ENCODE peak calls at places on chromosomes 1 and 21, in nine cellular contexts. G, O, E, P, F, Q, L, A and H are unnamed samples.

GRCh38 chr1:51518730-51519047 is 377 bp downstream of the EPS15 start:
- DNase-seq in F (peak; percentile 78), P (peak; percentile 13), L (peak; percentile 61), E (peak; percentile 55), A (no peak), Q (peak; percentile 80), G (peak; percentile 76), O (peak; percentile 43), H (no peak)

GRCh38 chr1:187096689-187097088 is 267.9 kb downstream of the PLA2G4A start:
- DNase-seq in Q (no peak), G (no peak), P (peak; percentile 28), F (no peak), E (no peak), L (peak; percentile 17), O (no peak), A (no peak), H (no peak)

GRCh38 chr21:26441081-26441610 is 131.9 kb downstream of the CYYR1 start:
- DNase-seq in F (no peak), E (no peak), G (no peak), O (no peak), L (no peak), P (no peak), A (no peak), Q (no peak), H (no peak)

GRCh38 chr1:46529031-46529630 is 22.3 kb downstream of the KNCN start:
- DNase-seq in A (no peak), Q (no peak), O (no peak), L (no peak), E (no peak), P (no peak), G (no peak), F (no peak), H (no peak)

GRCh38 chr1:42419449-42419848 is 36.4 kb downstream of the ZMYND12 start:
- DNase-seq in Q (peak; percentile 22), P (no peak), G (no peak), A (no peak), L (no peak), F (no peak), O (no peak), E (no peak), H (peak; percentile 73)

GRCh38 chr1:23872421-23872820 is 4.3 kb upstream of the FUCA1 start:
- DNase-seq in G (no peak), E (no peak), O (no peak), Q (no peak), P (no peak), A (no peak), L (no peak), F (no peak), H (no peak)

GRCh38 chr1:55478742-55479141 is 263.6 kb upstream of the USP24 start:
- DNase-seq in G (no peak), L (no peak), F (no peak), P (peak; percentile 51), O (no peak), E (no peak), Q (no peak), A (no peak), H (no peak)

GRCh38 chr1:79554620-79555160 is 548.2 kb upstream of the ADGRL4 start:
- DNase-seq in G (no peak), E (no peak), P (peak; percentile 2), A (no peak), L (no peak), O (no peak), F (no peak), Q (no peak), H (no peak)

GRCh38 chr1:21742578-21742977 is 40.4 kb downstream of the USP48 start:
- DNase-seq in G (no peak), F (no peak), P (peak; percentile 46), Q (no peak), O (no peak), A (no peak), L (no peak), E (no peak), H (no peak)

GRCh38 chr1:205441716-205442050 is 14.2 kb downstream of the BLACAT1 start:
- DNase-seq in L (no peak), F (no peak), P (no peak), O (no peak), Q (no peak), E (no peak), A (no peak), G (no peak), H (no peak)

DNA sequence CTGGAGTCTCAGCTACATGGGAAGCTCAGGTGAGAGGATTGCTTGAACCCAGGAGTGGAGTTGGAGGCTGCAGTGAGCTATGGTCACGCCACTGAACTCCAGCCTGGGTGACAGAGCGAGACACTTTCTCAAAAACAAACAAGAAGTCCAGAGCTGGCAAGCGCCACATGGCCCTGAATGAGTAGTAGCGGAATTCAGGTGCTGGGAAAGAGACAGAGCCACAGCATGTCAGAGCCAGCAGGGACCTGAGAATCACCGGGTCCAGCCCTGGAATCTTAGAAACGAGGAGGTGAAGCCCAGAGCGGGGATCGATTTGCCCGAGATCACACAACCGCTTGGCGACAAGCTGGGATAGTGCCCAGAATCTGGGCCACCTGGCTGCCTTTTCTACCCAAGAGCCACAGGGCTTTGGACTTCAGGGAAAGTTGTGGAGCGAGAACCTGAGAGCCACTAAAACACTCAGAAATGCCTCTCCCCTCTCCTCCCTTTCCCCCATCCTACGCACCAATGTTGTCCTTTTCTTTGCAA is 9.8 kb downstream of the ARL8A start:
- DNase-seq in Q (no peak), F (peak; percentile 30), A (no peak), L (no peak), P (no peak), G (no peak), E (no peak), O (peak; percentile 24), H (no peak)
- TF ChIP-seq POLR2A in Q (no peak), F (no peak), A (no peak), L (no peak), P (no peak), G (no peak), E (no peak), O (no peak), H (no peak)

DNA sequence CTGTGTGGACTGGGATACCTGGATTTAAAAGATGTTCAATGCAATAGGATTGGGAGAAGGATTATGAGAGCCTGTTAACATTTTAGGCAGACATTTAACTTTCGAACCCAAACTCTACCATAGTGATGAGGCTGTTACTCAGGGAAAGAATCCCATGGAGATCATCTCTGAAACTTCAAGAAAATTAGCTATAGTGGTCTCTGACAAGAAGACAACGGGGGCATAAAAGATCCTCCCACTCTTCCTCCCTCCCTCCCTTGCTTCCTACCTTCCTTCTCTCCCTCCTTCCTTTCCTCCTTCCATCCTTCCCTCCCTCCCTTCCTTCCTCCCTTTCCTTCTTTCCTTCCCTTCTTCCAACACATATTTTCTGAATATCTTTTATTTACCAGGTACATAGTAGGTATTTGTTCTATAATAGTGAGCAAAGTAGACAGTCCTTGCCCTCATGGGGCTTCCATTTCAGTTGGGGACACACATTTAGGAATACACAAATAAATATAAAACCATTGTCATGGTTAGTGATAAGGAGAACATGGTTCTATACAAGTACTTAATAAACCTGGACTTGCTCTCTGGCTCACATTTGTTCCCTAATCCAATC is 143.2 kb downstream of the ATP6V1G3 start:
- DNase-seq in F (no peak), G (no peak), L (no peak), E (no peak), Q (no peak), A (no peak), P (no peak), O (no peak), H (no peak)
- TF ChIP-seq POLR2A in F (no peak), G (no peak), L (no peak), E (no peak), Q (no peak), A (no peak), P (no peak), O (no peak), H (no peak)

GRCh38 chr1:43453442-43454269 is at the start of gene HYI:
- DNase-seq in F (peak; percentile 90), G (peak; percentile 85), O (peak; percentile 81), L (peak; percentile 90), P (peak; percentile 86), A (peak; percentile 76), E (peak; percentile 82), Q (peak; percentile 92), H (peak; percentile 86)
- TF ChIP-seq POLR2A in F (no peak), G (no peak), O (peak; percentile 56), L (no peak), P (peak; percentile 55), A (peak; percentile 18), E (no peak), Q (peak; percentile 63), H (no peak)

GRCh38 chr1:204376919-204377799 is 17.4 kb upstream of the PLEKHA6 start:
- DNase-seq in F (peak; percentile 92), G (peak; percentile 91), P (no peak), A (no peak), Q (peak; percentile 91), O (no peak), E (no peak), L (no peak), H (no peak)
- TF ChIP-seq POLR2A in F (no peak), G (no peak), P (no peak), A (no peak), Q (peak; percentile 37), O (no peak), E (no peak), L (no peak), H (no peak)

GRCh38 chr1:150576794-150577556 is 2.4 kb downstream of the MCL1 start:
- DNase-seq in F (no peak), E (peak; percentile 3), L (no peak), A (no peak), P (peak; percentile 39), G (no peak), O (peak; percentile 58), Q (no peak), H (no peak)

GRCh38 chr1:150575518-150576366 is 3.7 kb downstream of the MCL1 start:
- DNase-seq in G (no peak), A (no peak), L (no peak), F (no peak), O (no peak), Q (no peak), P (peak; percentile 23), E (peak; percentile 0), H (no peak)

GRCh38 chr1:150577557-150578277 is 1.7 kb downstream of the MCL1 start:
- DNase-seq in E (peak; percentile 2), F (no peak), Q (no peak), O (no peak), L (no peak), G (no peak), A (no peak), P (peak; percentile 43), H (no peak)

GRCh38 chr1:150575072-150575489 is 4.3 kb downstream of the MCL1 start:
- DNase-seq in F (no peak), E (no peak), G (no peak), A (no peak), O (no peak), Q (no peak), L (no peak), P (no peak), H (no peak)

DNA sequence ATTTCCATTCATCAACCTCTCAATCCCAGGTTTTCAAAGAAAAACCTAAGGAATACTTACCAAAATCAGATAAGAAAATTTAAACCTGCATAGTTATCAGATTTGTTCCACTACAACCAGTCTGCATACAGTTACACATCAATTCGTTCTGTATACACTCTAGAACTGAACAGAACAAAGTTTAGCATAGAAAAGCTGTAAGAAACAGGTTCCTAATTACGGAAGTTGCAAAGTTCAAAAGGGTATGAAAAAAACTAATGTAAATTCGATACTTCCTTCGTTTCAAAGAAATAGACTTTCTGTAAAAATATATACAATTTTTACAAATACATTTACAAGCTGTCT is 3.1 kb downstream of the MCL1 start:
- DNase-seq in G (no peak), P (no peak), A (no peak), O (no peak), Q (no peak), L (no peak), E (no peak), F (no peak), H (no peak)
- TF ChIP-seq POLR2A in G (no peak), P (peak; percentile 27), A (no peak), O (no peak), Q (no peak), L (peak; percentile 6), E (no peak), F (no peak), H (no peak)

GRCh38 chr1:203291201-203292096 is 13.9 kb upstream of the BTG2 start:
- DNase-seq in G (peak; percentile 50), P (no peak), L (no peak), Q (peak; percentile 85), E (peak; percentile 71), O (no peak), A (no peak), F (peak; percentile 64), H (no peak)
- TF ChIP-seq POLR2A in G (no peak), P (no peak), L (no peak), Q (peak; percentile 36), E (no peak), O (peak; percentile 18), A (no peak), F (no peak), H (no peak)